ENCODE peak calls at places on chromosomes 6 and 20, in four cellular contexts. F is transverse colon, Q is mesendoderm, W is coronary artery. E is an unnamed sample.

GRCh38 chr6:144352310-144352709 is 67.2 kb downstream of the UTRN start:
- DNase-seq in F (no peak), Q (no peak), W (no peak), E (no peak)

GRCh38 chr6:2522521-2522920 is 228.2 kb downstream of the MYLK4 start:
- DNase-seq in F (no peak), Q (no peak), W (no peak), E (no peak)

GRCh38 chr6:34143884-34144580 is 1.9 kb downstream of the GRM4 start:
- DNase-seq in F (no peak), Q (peak), W (no peak), E (no peak)

GRCh38 chr6:15569035-15569995 is 93.5 kb downstream of the DTNBP1 start:
- DNase-seq in F (no peak), Q (peak), W (no peak), E (no peak)

GRCh38 chr6:157520986-157521664 is 140.1 kb downstream of the ZDHHC14 start:
- DNase-seq in F (no peak), Q (no peak), W (no peak), E (no peak)

GRCh38 chr6:160788806-160789205 is 86.8 kb downstream of the PLG start:
- DNase-seq in F (no peak), Q (peak), W (no peak), E (no peak)

GRCh38 chr20:63045401-63045800 is 38.6 kb upstream of the BHLHE23 start:
- DNase-seq in F (no peak), Q (no peak), W (no peak), E (no peak)

GRCh38 chr20:946826-947225 is 30.7 kb upstream of the ANGPT4 start:
- DNase-seq in F (no peak), Q (no peak), W (peak), E (no peak)

GRCh38 chr6:112343375-112343774 is 3.8 kb upstream of the RFPL4B start:
- DNase-seq in F (no peak), Q (no peak), W (no peak), E (no peak)

GRCh38 chr20:1694672-1695071 is 37.1 kb upstream of the SIRPG start:
- DNase-seq in F (no peak), Q (no peak), W (no peak), E (no peak)

GRCh38 chr6:42898891-42899361 is 16.9 kb upstream of the PTCRA start:
- DNase-seq in F (peak), Q (peak), W (no peak), E (peak)

GRCh38 chr6:131731224-131731623 is 20.4 kb upstream of the CTAGE9 start:
- DNase-seq in F (no peak), Q (no peak), W (no peak), E (no peak)
- H3K27ac ChIP-seq in F (no peak), Q (no peak), W (no peak), E (no peak)

GRCh38 chr6:148306287-148306686 is 36.4 kb upstream of the SASH1 start:
- DNase-seq in F (no peak), Q (no peak), W (no peak), E (no peak)

GRCh38 chr6:148303616-148304015 is 39.0 kb upstream of the SASH1 start:
- DNase-seq in F (no peak), Q (no peak), W (no peak), E (no peak)

GRCh38 chr6:148304976-148305375 is 37.7 kb upstream of the SASH1 start:
- DNase-seq in F (no peak), Q (no peak), W (no peak), E (no peak)

GRCh38 chr6:148309301-148309700 is 33.3 kb upstream of the SASH1 start:
- DNase-seq in F (no peak), Q (no peak), W (no peak), E (no peak)

DNA sequence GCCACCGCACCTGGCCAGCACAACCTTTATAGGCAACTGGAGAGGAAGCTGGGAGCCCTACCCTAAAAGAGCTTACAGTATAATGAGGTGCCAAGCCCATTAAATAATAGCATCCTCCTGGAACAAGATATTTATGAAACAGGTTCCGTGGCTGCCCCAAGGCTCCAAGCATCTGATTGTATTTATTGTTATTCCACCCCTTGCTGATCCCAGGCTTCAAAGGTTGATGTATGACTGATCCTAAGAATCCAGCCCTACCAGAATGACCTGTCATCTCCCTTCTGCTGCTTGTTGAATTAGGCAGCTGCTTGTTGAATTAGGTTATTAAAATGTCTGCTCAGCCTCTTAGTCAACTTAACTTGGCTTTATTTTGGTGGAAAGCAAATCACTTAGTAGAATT is 35.2 kb upstream of the SASH1 start:
- DNase-seq in F (no peak), Q (peak), W (no peak), E (no peak)
- H3K4me3 ChIP-seq in F (no peak), Q (no peak), W (no peak), E (no peak)

GRCh38 chr6:11346516-11346915 is 114.0 kb upstream of the NEDD9 start:
- DNase-seq in F (no peak), Q (no peak), W (no peak), E (no peak)
- H3K27ac ChIP-seq in F (no peak), Q (no peak), W (no peak), E (no peak)

GRCh38 chr20:59139998-59140397 is 23.6 kb upstream of the ZNF831 start:
- DNase-seq in F (no peak), Q (no peak), W (no peak), E (no peak)
- H3K4me3 ChIP-seq in F (no peak), Q (no peak), W (no peak), E (no peak)

DNA sequence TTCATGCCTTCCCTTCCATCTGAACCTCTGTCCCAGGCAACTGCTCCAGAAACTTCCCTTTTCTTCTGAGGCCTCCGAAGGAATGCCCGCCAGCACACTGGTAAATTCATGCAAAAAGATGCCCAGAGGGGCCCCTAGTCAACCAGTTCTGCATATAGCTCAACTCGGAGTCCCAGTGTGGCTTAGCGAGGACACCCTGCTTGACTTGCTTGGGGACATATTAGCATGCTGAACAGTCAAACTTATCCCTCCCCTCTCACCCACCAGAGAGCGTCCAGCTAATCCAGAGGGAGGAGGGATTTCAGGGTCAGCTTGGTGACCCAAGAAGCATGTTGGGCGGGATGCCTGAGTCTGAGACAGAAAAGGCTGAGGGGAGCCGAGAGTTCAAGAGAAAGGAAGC is 23.0 kb upstream of the MDFI start:
- DNase-seq in F (no peak), Q (no peak), W (no peak), E (no peak)
- H3K27ac ChIP-seq in F (no peak), Q (no peak), W (no peak), E (no peak)

GRCh38 chr6:133502451-133503259 is 261.5 kb downstream of the EYA4 start:
- DNase-seq in F (no peak), Q (peak), W (peak), E (peak)
- H3K4me3 ChIP-seq in F (no peak), Q (no peak), W (no peak), E (no peak)

GRCh38 chr20:50484271-50484976 is 25.8 kb upstream of the PTPN1 start:
- DNase-seq in F (no peak), Q (no peak), W (no peak), E (no peak)
- H3K27ac ChIP-seq in F (peak), Q (no peak), W (peak), E (peak)

GRCh38 chr20:16620961-16621360 is 47.7 kb upstream of the KIF16B start:
- DNase-seq in F (no peak), Q (peak), W (no peak), E (no peak)

GRCh38 chr20:16613954-16614353 is 40.7 kb upstream of the KIF16B start:
- DNase-seq in F (no peak), Q (no peak), W (no peak), E (no peak)

GRCh38 chr20:16619953-16620352 is 46.7 kb upstream of the KIF16B start:
- DNase-seq in F (no peak), Q (no peak), W (no peak), E (no peak)

GRCh38 chr20:16615199-16615598 is 42.0 kb upstream of the KIF16B start:
- DNase-seq in F (peak), Q (no peak), W (no peak), E (peak)

GRCh38 chr20:16617056-16617455 is 43.8 kb upstream of the KIF16B start:
- DNase-seq in F (no peak), Q (no peak), W (no peak), E (no peak)
- H3K4me3 ChIP-seq in F (no peak), Q (no peak), W (no peak), E (no peak)

E was measured in right cardiac atrium.